ENCODE peak calls at places on chromosome 5, in ten cellular contexts. V is mesothelial cell of epicardium, M is cardiac muscle cell, S is uterus, T is prostate gland, I is psoas muscle, N is foreskin fibroblast, Z is endothelial cell, A is natural killer cell, L is H9. F is an unnamed sample.

GRCh38 chr5:30539004-30539634 is 654.4 kb upstream of the CDH6 start:
- DNase-seq in V (no peak), M (peak; percentile 13), S (no peak), T (no peak), I (peak; percentile 12), N (no peak), Z (no peak), A (no peak), L (peak; percentile 45), F (no peak)

GRCh38 chr5:68544656-68545565 is 329.4 kb downstream of the PIK3R1 start:
- DNase-seq in V (no peak), M (no peak), S (peak; percentile 51), T (peak; percentile 66), I (no peak), N (peak; percentile 77), Z (no peak), A (no peak), L (no peak), F (no peak)

GRCh38 chr5:134561871-134562296 is 36.4 kb downstream of the JADE2 start:
- DNase-seq in V (no peak), M (peak; percentile 93), S (peak; percentile 65), T (no peak), I (peak; percentile 63), N (peak; percentile 76), Z (peak; percentile 77), A (no peak), L (peak; percentile 60), F (no peak)

GRCh38 chr5:109347252-109347888 is 62.4 kb downstream of the PJA2 start:
- DNase-seq in V (no peak), M (no peak), S (no peak), T (no peak), I (no peak), N (no peak), Z (no peak), A (no peak), L (no peak), F (no peak)

GRCh38 chr5:22057012-22057411 is 796.1 kb downstream of the CDH12 start:
- DNase-seq in V (no peak), M (no peak), S (no peak), T (no peak), I (no peak), N (no peak), Z (no peak), A (no peak), L (no peak), F (no peak)

GRCh38 chr5:18244309-18244708 is 610.0 kb downstream of the TAF11L14 start:
- DNase-seq in V (no peak), M (no peak), S (no peak), T (no peak), I (no peak), N (no peak), Z (no peak), A (no peak), L (no peak), F (no peak)

GRCh38 chr5:143182901-143183820 is 220.3 kb downstream of the NR3C1 start:
- DNase-seq in V (no peak), M (peak; percentile 95), S (no peak), T (no peak), I (peak; percentile 35), N (no peak), Z (no peak), A (no peak), L (no peak), F (no peak)

GRCh38 chr5:176694146-176694545 is 46.9 kb downstream of the TSPAN17 start:
- DNase-seq in V (no peak), M (no peak), S (no peak), T (no peak), I (no peak), N (no peak), Z (no peak), A (no peak), L (no peak), F (no peak)

GRCh38 chr5:157827429-157827828 is 31.5 kb downstream of the CLINT1 start:
- DNase-seq in V (no peak), M (peak; percentile 48), S (no peak), T (no peak), I (no peak), N (peak; percentile 53), Z (no peak), A (no peak), L (no peak), F (no peak)

GRCh38 chr5:157828031-157828948 is 30.7 kb downstream of the CLINT1 start:
- DNase-seq in V (no peak), M (peak; percentile 15), S (no peak), T (no peak), I (no peak), N (peak; percentile 37), Z (no peak), A (no peak), L (no peak), F (no peak)

GRCh38 chr5:157823655-157824054 is 35.3 kb downstream of the CLINT1 start:
- DNase-seq in V (no peak), M (no peak), S (no peak), T (no peak), I (no peak), N (no peak), Z (no peak), A (no peak), L (peak; percentile 25), F (no peak)

DNA sequence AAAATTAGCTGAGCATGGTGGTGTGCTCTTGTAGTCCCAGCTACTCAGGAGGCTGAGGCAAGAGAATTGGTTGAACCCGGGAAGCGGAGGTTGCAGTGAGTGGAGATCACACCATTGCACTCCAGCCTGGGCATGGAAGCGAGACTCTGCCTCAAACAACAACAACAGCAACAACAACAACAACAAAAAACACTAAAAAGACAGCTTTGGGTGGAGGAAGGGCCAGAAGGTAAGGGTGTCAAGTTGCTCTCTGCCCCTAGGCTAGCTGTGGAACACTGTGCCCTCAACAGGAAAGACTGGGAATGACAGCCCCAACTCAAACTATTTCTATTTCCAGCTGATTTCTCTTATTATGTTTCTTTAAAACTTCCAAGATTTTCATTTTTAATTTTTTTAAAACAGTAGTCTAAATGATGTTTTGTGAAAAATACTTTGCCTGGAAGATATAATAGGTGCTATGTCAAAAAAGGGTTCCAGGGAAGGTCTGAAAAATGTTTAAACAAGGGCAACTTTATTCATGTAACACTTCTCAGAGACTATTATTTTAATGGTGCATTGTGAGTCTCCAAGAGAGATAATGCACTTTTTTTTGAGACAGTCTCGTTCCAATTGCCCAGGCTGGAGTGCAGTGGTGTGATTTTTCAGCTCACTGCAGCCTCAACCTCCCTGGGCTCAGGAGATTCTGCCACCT is 29.9 kb downstream of the CLINT1 start:
- DNase-seq in V (no peak), M (no peak), S (no peak), T (no peak), I (no peak), N (peak; percentile 21), Z (peak; percentile 26), A (no peak), L (peak; percentile 62), F (no peak)
- TF ChIP-seq CTCF in V (no peak), M (peak; percentile 28), S (no peak), T (no peak), I (peak; percentile 15), N (peak; percentile 20), Z (peak; percentile 33), A (no peak), L (peak; percentile 65), F (peak; percentile 38)

GRCh38 chr5:13218518-13218917 is 726.0 kb downstream of the DNAH5 start:
- DNase-seq in V (no peak), M (no peak), S (no peak), T (no peak), I (no peak), N (no peak), Z (peak; percentile 7), A (no peak), L (peak; percentile 67), F (no peak)
- TF ChIP-seq CTCF in V (no peak), M (no peak), S (no peak), T (no peak), I (no peak), N (no peak), Z (no peak), A (no peak), L (peak; percentile 61), F (no peak)

GRCh38 chr5:171149772-171150171 is 159.3 kb upstream of the TLX3 start:
- DNase-seq in V (no peak), M (no peak), S (no peak), T (no peak), I (no peak), N (no peak), Z (no peak), A (no peak), L (no peak), F (no peak)

GRCh38 chr5:171152382-171152781 is 156.7 kb upstream of the TLX3 start:
- DNase-seq in V (no peak), M (peak; percentile 36), S (no peak), T (no peak), I (no peak), N (peak; percentile 56), Z (no peak), A (no peak), L (no peak), F (no peak)

GRCh38 chr5:171143926-171144325 is 165.1 kb upstream of the TLX3 start:
- DNase-seq in V (no peak), M (no peak), S (no peak), T (no peak), I (no peak), N (no peak), Z (no peak), A (no peak), L (no peak), F (no peak)

DNA sequence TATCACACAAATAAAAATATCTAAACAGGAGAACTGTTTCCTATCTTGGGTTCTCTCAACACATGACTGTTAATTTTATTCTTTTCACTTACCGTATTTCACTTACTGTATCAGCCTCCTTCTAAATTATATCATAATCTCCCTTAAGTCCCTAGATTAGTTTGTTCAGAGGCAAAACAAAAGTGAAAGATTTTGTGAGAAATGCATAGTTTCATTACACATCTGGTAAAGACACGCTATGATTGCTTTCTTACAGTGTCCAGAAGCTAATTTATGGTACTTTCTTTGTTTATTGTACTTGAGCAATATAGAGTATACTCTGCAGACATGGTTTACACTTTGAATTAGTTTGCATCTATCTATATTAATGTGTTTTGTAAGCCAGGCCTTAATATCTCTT is 159.7 kb upstream of the TLX3 start:
- DNase-seq in V (no peak), M (no peak), S (no peak), T (no peak), I (no peak), N (no peak), Z (no peak), A (no peak), L (no peak), F (no peak)
- TF ChIP-seq CTCF in V (no peak), M (no peak), S (no peak), T (no peak), I (no peak), N (no peak), Z (no peak), A (no peak), L (no peak), F (no peak)

GRCh38 chr5:181170996-181171395 is 23.6 kb downstream of the OR2V2 start:
- DNase-seq in V (no peak), M (no peak), S (no peak), T (no peak), I (no peak), N (peak; percentile 58), Z (no peak), A (no peak), L (no peak), F (no peak)

GRCh38 chr5:181170237-181170830 is 22.9 kb downstream of the OR2V2 start:
- DNase-seq in V (no peak), M (no peak), S (no peak), T (no peak), I (no peak), N (peak; percentile 16), Z (no peak), A (no peak), L (peak; percentile 76), F (no peak)

GRCh38 chr5:181171782-181172181 is 24.4 kb downstream of the OR2V2 start:
- DNase-seq in V (no peak), M (no peak), S (no peak), T (no peak), I (no peak), N (no peak), Z (no peak), A (no peak), L (no peak), F (no peak)

GRCh38 chr5:181173420-181174342 is 26.3 kb downstream of the OR2V2 start:
- DNase-seq in V (no peak), M (peak; percentile 35), S (no peak), T (no peak), I (no peak), N (peak; percentile 76), Z (no peak), A (no peak), L (peak; percentile 93), F (no peak)

DNA sequence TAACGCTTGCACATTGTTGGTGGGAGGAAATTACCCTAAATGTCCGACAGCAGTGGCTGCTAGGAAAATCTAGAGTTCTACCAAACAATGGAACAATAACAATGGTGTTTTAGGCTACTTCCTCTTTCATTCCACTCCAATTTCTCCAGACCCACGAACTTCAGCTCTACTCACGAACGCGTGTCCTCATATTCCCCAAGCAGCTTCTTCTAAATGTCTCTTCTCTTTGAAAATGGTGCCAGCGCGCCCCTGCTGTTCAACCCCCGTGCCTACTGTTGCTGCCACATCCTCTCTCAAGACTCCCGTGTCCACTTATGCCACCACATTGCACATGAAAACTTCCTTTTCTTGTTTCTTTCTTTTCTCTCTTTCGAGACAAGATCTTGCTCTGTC is 25.6 kb downstream of the OR2V2 start:
- DNase-seq in V (no peak), M (no peak), S (no peak), T (no peak), I (no peak), N (no peak), Z (no peak), A (no peak), L (no peak), F (no peak)
- TF ChIP-seq CTCF in V (no peak), M (no peak), S (no peak), T (no peak), I (no peak), N (no peak), Z (no peak), A (no peak), L (peak; percentile 25), F (peak; percentile 27)

F was measured in osteocyte.